ENCODE peak calls at places on chromosomes 3 and 15, in four cellular contexts. V is T-helper 17 cell; F is stimulated activated CD4-positive, alpha-beta T cell treated with anti-CD3 and anti-CD28 coated beads, Interleukin-4, amount 100 ng/mL, for 24 hours; D is brain microvascular endothelial cell. Z is an unnamed sample.

GRCh38 chr3:142596726-142597088 is 514 bp downstream of the PLS1 start:
- DNase-seq in V (no peak), F (no peak), D (no peak), Z (no peak)

GRCh38 chr15:90686435-90687218 is 30.5 kb upstream of the BLM start:
- DNase-seq in V (no peak), F (peak; percentile 23), D (no peak), Z (peak; percentile 62)

GRCh38 chr15:47717036-47717611 is at the start of gene SEMA6D:
- DNase-seq in V (no peak), F (no peak), D (peak; percentile 61), Z (no peak)

GRCh38 chr3:71862374-71863145 is 77.6 kb upstream of the PROK2 start:
- DNase-seq in V (no peak), F (no peak), D (no peak), Z (no peak)

GRCh38 chr3:55416381-55416821 is 70.7 kb downstream of the WNT5A start:
- DNase-seq in V (no peak), F (no peak), D (peak; percentile 60), Z (no peak)

GRCh38 chr15:67998599-67999122 is 55.5 kb upstream of the PIAS1 start:
- DNase-seq in V (no peak), F (no peak), D (peak; percentile 37), Z (no peak)

GRCh38 chr15:63260786-63261185 is 16.6 kb upstream of the APH1B start:
- DNase-seq in V (no peak), F (no peak), D (no peak), Z (no peak)

GRCh38 chr3:57951106-57951882 is 56.9 kb upstream of the FLNB start:
- DNase-seq in V (no peak), F (no peak), D (peak; percentile 81), Z (no peak)

GRCh38 chr3:52313774-52314188 is 2.3 kb upstream of the DNAH1 start:
- DNase-seq in V (no peak), F (no peak), D (peak; percentile 47), Z (no peak)

GRCh38 chr3:150351398-150351797 is 56.7 kb upstream of the TSC22D2 start:
- DNase-seq in V (no peak), F (no peak), D (no peak), Z (no peak)

GRCh38 chr15:92884813-92885461 is 15.2 kb upstream of the CHD2 start:
- DNase-seq in V (no peak), F (no peak), D (no peak), Z (no peak)

GRCh38 chr3:10366681-10367101 is 45.8 kb upstream of the SEC13 start:
- DNase-seq in V (no peak), F (peak; percentile 59), D (peak; percentile 99), Z (no peak)

GRCh38 chr3:129576514-129577345 is 29.7 kb downstream of the PLXND1 start:
- DNase-seq in V (peak; percentile 30), F (peak; percentile 42), D (no peak), Z (peak; percentile 81)

GRCh38 chr3:44065741-44066140 is 175.9 kb upstream of the TOPAZ1 start:
- DNase-seq in V (no peak), F (no peak), D (no peak), Z (no peak)

GRCh38 chr3:146625117-146625775 is 20.1 kb upstream of the PLSCR5 start:
- DNase-seq in V (no peak), F (no peak), D (no peak), Z (no peak)

GRCh38 chr3:14617508-14618023 is 34.0 kb upstream of the CCDC174 start:
- DNase-seq in V (no peak), F (no peak), D (no peak), Z (no peak)

GRCh38 chr3:174822320-174822719 is 36.8 kb upstream of the NAALADL2 start:
- DNase-seq in V (no peak), F (no peak), D (no peak), Z (no peak)

GRCh38 chr15:32790352-32790999 is 72.7 kb downstream of the GREM1 start:
- DNase-seq in V (no peak), F (no peak), D (no peak), Z (no peak)

GRCh38 chr3:126621171-126621570 is 33.8 kb downstream of the TXNRD3 start:
- DNase-seq in V (no peak), F (no peak), D (no peak), Z (no peak)

GRCh38 chr3:142876417-142876816 is 12.5 kb downstream of the PCOLCE2 start:
- DNase-seq in V (no peak), F (no peak), D (no peak), Z (no peak)

GRCh38 chr3:50542177-50543034 is 25.1 kb downstream of the C3orf18 start:
- DNase-seq in V (peak; percentile 49), F (peak; percentile 70), D (peak; percentile 58), Z (peak; percentile 62)

GRCh38 chr15:69279636-69280035 is 19.1 kb upstream of the PAQR5 start:
- DNase-seq in V (no peak), F (no peak), D (no peak), Z (no peak)

GRCh38 chr3:11290743-11291680 is 18.8 kb downstream of the ATG7 start:
- DNase-seq in V (no peak), F (peak; percentile 20), D (peak; percentile 89), Z (peak; percentile 61)

GRCh38 chr3:140273542-140274195 is 338.7 kb downstream of the CLSTN2 start:
- DNase-seq in V (no peak), F (no peak), D (no peak), Z (no peak)

GRCh38 chr15:61831505-61831921 is 228.7 kb downstream of the VPS13C start:
- DNase-seq in V (no peak), F (no peak), D (no peak), Z (no peak)

Z was measured in DND-41.